ENCODE peak calls at places on chromosomes 2 and 18, in nine cellular contexts. One of them, this sample, is unnamed.
A peak's percentile ranks its signal among the peaks of the same experiment; 100 is the strongest.

GRCh38 chr2:240292622-240293021 is 142.8 kb upstream of the GPC1 start:
- DNase-seq in right lobe of liver: no peak
- DNase-seq in adrenal gland: no peak
- DNase-seq in body of pancreas: no peak
- DNase-seq in breast epithelium: no peak
- DNase-seq in testis: no peak
- DNase-seq in A549: no peak
- DNase-seq in ovary: no peak
- DNase-seq in IMR-90: no peak
- DNase-seq in this sample: no peak

GRCh38 chr18:49070552-49070951 is 119.8 kb upstream of the SMAD7 start:
- DNase-seq in right lobe of liver: no peak
- DNase-seq in adrenal gland: no peak
- DNase-seq in body of pancreas: no peak
- DNase-seq in breast epithelium: no peak
- DNase-seq in testis: no peak
- DNase-seq in A549: no peak
- DNase-seq in ovary: no peak
- DNase-seq in IMR-90: peak; percentile 43
- DNase-seq in this sample: no peak

GRCh38 chr18:62183578-62184195 is 3.2 kb downstream of the PIGN start:
- DNase-seq in right lobe of liver: no peak
- DNase-seq in adrenal gland: peak; percentile 57
- DNase-seq in body of pancreas: peak; percentile 28
- DNase-seq in breast epithelium: no peak
- DNase-seq in testis: peak; percentile 29
- DNase-seq in A549: peak; percentile 13
- DNase-seq in ovary: no peak
- DNase-seq in IMR-90: peak; percentile 68
- DNase-seq in this sample: no peak

GRCh38 chr2:65345626-65346025 is 86.8 kb downstream of the SPRED2 start:
- DNase-seq in right lobe of liver: no peak
- DNase-seq in adrenal gland: no peak
- DNase-seq in body of pancreas: no peak
- DNase-seq in breast epithelium: no peak
- DNase-seq in testis: no peak
- DNase-seq in A549: no peak
- DNase-seq in ovary: no peak
- DNase-seq in IMR-90: no peak
- DNase-seq in this sample: no peak

GRCh38 chr18:30440351-30440750 is 602.2 kb downstream of the DSC3 start:
- DNase-seq in right lobe of liver: no peak
- DNase-seq in adrenal gland: no peak
- DNase-seq in body of pancreas: no peak
- DNase-seq in breast epithelium: no peak
- DNase-seq in testis: no peak
- DNase-seq in A549: no peak
- DNase-seq in ovary: no peak
- DNase-seq in IMR-90: no peak
- DNase-seq in this sample: no peak

GRCh38 chr2:19185061-19185460 is 173.4 kb downstream of the OSR1 start:
- DNase-seq in right lobe of liver: no peak
- DNase-seq in adrenal gland: no peak
- DNase-seq in body of pancreas: no peak
- DNase-seq in breast epithelium: no peak
- DNase-seq in testis: no peak
- DNase-seq in A549: no peak
- DNase-seq in ovary: no peak
- DNase-seq in IMR-90: peak; percentile 27
- DNase-seq in this sample: no peak

GRCh38 chr2:54366487-54367280 is 89.4 kb upstream of the SPTBN1 start:
- DNase-seq in right lobe of liver: no peak
- DNase-seq in adrenal gland: no peak
- DNase-seq in body of pancreas: no peak
- DNase-seq in breast epithelium: no peak
- DNase-seq in testis: no peak
- DNase-seq in A549: no peak
- DNase-seq in ovary: no peak
- DNase-seq in IMR-90: peak; percentile 12
- DNase-seq in this sample: no peak

GRCh38 chr2:83951378-83951947 is 507.6 kb downstream of the SUCLG1 start:
- DNase-seq in right lobe of liver: no peak
- DNase-seq in adrenal gland: no peak
- DNase-seq in body of pancreas: no peak
- DNase-seq in breast epithelium: no peak
- DNase-seq in testis: no peak
- DNase-seq in A549: no peak
- DNase-seq in ovary: no peak
- DNase-seq in IMR-90: no peak
- DNase-seq in this sample: no peak

GRCh38 chr2:162073776-162074578 is at the start of gene DPP4:
- DNase-seq in right lobe of liver: peak; percentile 88
- DNase-seq in adrenal gland: peak; percentile 54
- DNase-seq in body of pancreas: peak; percentile 69
- DNase-seq in breast epithelium: no peak
- DNase-seq in testis: peak; percentile 18
- DNase-seq in A549: peak; percentile 32
- DNase-seq in ovary: peak; percentile 38
- DNase-seq in IMR-90: peak; percentile 22
- DNase-seq in this sample: no peak

GRCh38 chr2:240888890-240889573 is 6.9 kb downstream of the MAB21L4 start:
- DNase-seq in right lobe of liver: peak; percentile 43
- DNase-seq in adrenal gland: no peak
- DNase-seq in body of pancreas: no peak
- DNase-seq in breast epithelium: no peak
- DNase-seq in testis: no peak
- DNase-seq in A549: no peak
- DNase-seq in ovary: no peak
- DNase-seq in IMR-90: no peak
- DNase-seq in this sample: no peak

GRCh38 chr2:209662091-209662490 is 109.5 kb upstream of the UNC80 start:
- DNase-seq in right lobe of liver: no peak
- DNase-seq in adrenal gland: no peak
- DNase-seq in body of pancreas: no peak
- DNase-seq in breast epithelium: no peak
- DNase-seq in testis: no peak
- DNase-seq in A549: no peak
- DNase-seq in ovary: no peak
- DNase-seq in IMR-90: no peak
- DNase-seq in this sample: no peak

GRCh38 chr2:219126555-219126954 is 34.1 kb downstream of the NHEJ1 start:
- DNase-seq in right lobe of liver: no peak
- DNase-seq in adrenal gland: no peak
- DNase-seq in body of pancreas: peak; percentile 21
- DNase-seq in breast epithelium: no peak
- DNase-seq in testis: no peak
- DNase-seq in A549: peak; percentile 6
- DNase-seq in ovary: no peak
- DNase-seq in IMR-90: no peak
- DNase-seq in this sample: no peak

GRCh38 chr2:168719446-168719845 is 83.0 kb upstream of the NOSTRIN start:
- DNase-seq in right lobe of liver: no peak
- DNase-seq in adrenal gland: no peak
- DNase-seq in body of pancreas: no peak
- DNase-seq in breast epithelium: no peak
- DNase-seq in testis: no peak
- DNase-seq in A549: no peak
- DNase-seq in ovary: no peak
- DNase-seq in IMR-90: no peak
- DNase-seq in this sample: no peak

GRCh38 chr2:10912796-10913445 is 1.2 kb downstream of the KCNF1 start:
- DNase-seq in right lobe of liver: no peak
- DNase-seq in adrenal gland: no peak
- DNase-seq in body of pancreas: no peak
- DNase-seq in breast epithelium: no peak
- DNase-seq in testis: no peak
- DNase-seq in A549: no peak
- DNase-seq in ovary: no peak
- DNase-seq in IMR-90: no peak
- DNase-seq in this sample: no peak

GRCh38 chr2:166433457-166433856 is 57.7 kb upstream of the SCN9A start:
- DNase-seq in right lobe of liver: no peak
- DNase-seq in adrenal gland: no peak
- DNase-seq in body of pancreas: peak; percentile 14
- DNase-seq in breast epithelium: no peak
- DNase-seq in testis: no peak
- DNase-seq in A549: no peak
- DNase-seq in ovary: no peak
- DNase-seq in IMR-90: no peak
- DNase-seq in this sample: no peak

GRCh38 chr2:50291535-50291934 is 740.4 kb downstream of the NRXN1 start:
- DNase-seq in right lobe of liver: no peak
- DNase-seq in adrenal gland: no peak
- DNase-seq in body of pancreas: no peak
- DNase-seq in breast epithelium: no peak
- DNase-seq in testis: no peak
- DNase-seq in A549: no peak
- DNase-seq in ovary: no peak
- DNase-seq in IMR-90: no peak
- DNase-seq in this sample: no peak

GRCh38 chr2:62306751-62307468 is 111.0 kb downstream of the B3GNT2 start:
- DNase-seq in right lobe of liver: no peak
- DNase-seq in adrenal gland: peak; percentile 73
- DNase-seq in body of pancreas: peak; percentile 62
- DNase-seq in breast epithelium: peak; percentile 84
- DNase-seq in testis: no peak
- DNase-seq in A549: no peak
- DNase-seq in ovary: no peak
- DNase-seq in IMR-90: peak; percentile 6
- DNase-seq in this sample: no peak

GRCh38 chr2:75157435-75157834 is 41.9 kb downstream of the TACR1 start:
- DNase-seq in right lobe of liver: no peak
- DNase-seq in adrenal gland: no peak
- DNase-seq in body of pancreas: no peak
- DNase-seq in breast epithelium: no peak
- DNase-seq in testis: no peak
- DNase-seq in A549: peak; percentile 28
- DNase-seq in ovary: no peak
- DNase-seq in IMR-90: no peak
- DNase-seq in this sample: no peak

GRCh38 chr2:182608181-182608845 is 107.7 kb upstream of the DNAJC10 start:
- DNase-seq in right lobe of liver: no peak
- DNase-seq in adrenal gland: no peak
- DNase-seq in body of pancreas: no peak
- DNase-seq in breast epithelium: no peak
- DNase-seq in testis: peak; percentile 16
- DNase-seq in A549: no peak
- DNase-seq in ovary: no peak
- DNase-seq in IMR-90: no peak
- DNase-seq in this sample: no peak

GRCh38 chr18:2409906-2410305 is 161.4 kb downstream of the METTL4 start:
- DNase-seq in right lobe of liver: no peak
- DNase-seq in adrenal gland: no peak
- DNase-seq in body of pancreas: no peak
- DNase-seq in breast epithelium: no peak
- DNase-seq in testis: no peak
- DNase-seq in A549: no peak
- DNase-seq in ovary: no peak
- DNase-seq in IMR-90: no peak
- DNase-seq in this sample: no peak

GRCh38 chr2:75100011-75100680 is 99.2 kb downstream of the TACR1 start:
- DNase-seq in right lobe of liver: no peak
- DNase-seq in adrenal gland: no peak
- DNase-seq in body of pancreas: no peak
- DNase-seq in breast epithelium: no peak
- DNase-seq in testis: no peak
- DNase-seq in A549: no peak
- DNase-seq in ovary: no peak
- DNase-seq in IMR-90: peak; percentile 67
- DNase-seq in this sample: no peak

GRCh38 chr2:214382229-214382628 is 28.6 kb upstream of the VWC2L start:
- DNase-seq in right lobe of liver: no peak
- DNase-seq in adrenal gland: no peak
- DNase-seq in body of pancreas: no peak
- DNase-seq in breast epithelium: no peak
- DNase-seq in testis: no peak
- DNase-seq in A549: no peak
- DNase-seq in ovary: no peak
- DNase-seq in IMR-90: peak; percentile 18
- DNase-seq in this sample: no peak

GRCh38 chr18:67425724-67426123 is 90.8 kb downstream of the DSEL start:
- DNase-seq in right lobe of liver: no peak
- DNase-seq in adrenal gland: no peak
- DNase-seq in body of pancreas: no peak
- DNase-seq in breast epithelium: no peak
- DNase-seq in testis: no peak
- DNase-seq in A549: peak; percentile 2
- DNase-seq in ovary: no peak
- DNase-seq in IMR-90: peak; percentile 98
- DNase-seq in this sample: no peak

GRCh38 chr18:37341473-37342086 is 224.0 kb downstream of the CELF4 start:
- DNase-seq in right lobe of liver: no peak
- DNase-seq in adrenal gland: no peak
- DNase-seq in body of pancreas: no peak
- DNase-seq in breast epithelium: no peak
- DNase-seq in testis: no peak
- DNase-seq in A549: no peak
- DNase-seq in ovary: no peak
- DNase-seq in IMR-90: no peak
- DNase-seq in this sample: no peak
- H3K4me1 ChIP-seq in right lobe of liver: no peaks in the 10 kb centered on the region
- H3K4me1 ChIP-seq in adrenal gland: no peaks in the 10 kb centered on the region
- H3K4me1 ChIP-seq in body of pancreas: no peaks in the 10 kb centered on the region
- H3K4me1 ChIP-seq in breast epithelium: no peaks in the 10 kb centered on the region
- H3K4me1 ChIP-seq in testis: no peaks in the 10 kb centered on the region
- H3K4me1 ChIP-seq in A549: no peaks in the 10 kb centered on the region
- H3K4me1 ChIP-seq in ovary: no peaks in the 10 kb centered on the region
- H3K4me1 ChIP-seq in IMR-90: no peaks in the 10 kb centered on the region
- H3K4me1 ChIP-seq in this sample: no peaks in the 10 kb centered on the region

GRCh38 chr2:148540022-148540421 is 104.5 kb upstream of the EPC2 start:
- DNase-seq in right lobe of liver: no peak
- DNase-seq in adrenal gland: peak; percentile 46
- DNase-seq in body of pancreas: no peak
- DNase-seq in breast epithelium: no peak
- DNase-seq in testis: no peak
- DNase-seq in A549: no peak
- DNase-seq in ovary: no peak
- DNase-seq in IMR-90: no peak
- DNase-seq in this sample: no peak
- H3K4me3 ChIP-seq in right lobe of liver: no peak overlapping the region
- H3K4me3 ChIP-seq in adrenal gland: no peak overlapping the region
- H3K4me3 ChIP-seq in body of pancreas: no peak overlapping the region
- H3K4me3 ChIP-seq in breast epithelium: no peak overlapping the region
- H3K4me3 ChIP-seq in testis: no peak overlapping the region
- H3K4me3 ChIP-seq in A549: no peak overlapping the region
- H3K4me3 ChIP-seq in ovary: no peak overlapping the region
- H3K4me3 ChIP-seq in IMR-90: no peak overlapping the region
- H3K4me3 ChIP-seq in this sample: no peak overlapping the region

GRCh38 chr2:27370026-27370815 is at the start of the genes EIF2B4 and SNX17:
- DNase-seq in right lobe of liver: peak; percentile 99
- DNase-seq in adrenal gland: peak; percentile 100
- DNase-seq in body of pancreas: peak; percentile 99
- DNase-seq in breast epithelium: peak; percentile 99
- DNase-seq in testis: peak; percentile 99
- DNase-seq in A549: peak; percentile 98
- DNase-seq in ovary: peak; percentile 99
- DNase-seq in IMR-90: peak; percentile 99
- DNase-seq in this sample: peak; percentile 99
- TF ChIP-seq POLR2A in right lobe of liver: peak; percentile 78
- TF ChIP-seq POLR2A in adrenal gland: peak; percentile 91
- TF ChIP-seq POLR2A in body of pancreas: peak; percentile 78
- TF ChIP-seq POLR2A in breast epithelium: peak; percentile 22
- TF ChIP-seq POLR2A in testis: peak; percentile 14
- TF ChIP-seq POLR2A in A549: peak; percentile 90
- TF ChIP-seq POLR2A in ovary: peak; percentile 59
- TF ChIP-seq POLR2A in IMR-90: peak; percentile 80
- TF ChIP-seq POLR2A in this sample: peak; percentile 64

GRCh38 chr2:96260404-96261260 is 5.2 kb downstream of the TMEM127 start:
- DNase-seq in right lobe of liver: peak; percentile 78
- DNase-seq in adrenal gland: peak; percentile 96
- DNase-seq in body of pancreas: peak; percentile 91
- DNase-seq in breast epithelium: peak; percentile 80
- DNase-seq in testis: peak; percentile 72
- DNase-seq in A549: peak; percentile 85
- DNase-seq in ovary: peak; percentile 62
- DNase-seq in IMR-90: peak; percentile 92
- DNase-seq in this sample: peak; percentile 62
- H3K4me1 ChIP-seq in right lobe of liver: no peaks in the 10 kb centered on the region
- H3K4me1 ChIP-seq in adrenal gland: peaks cover 53% of the 10 kb centered on the region
- H3K4me1 ChIP-seq in body of pancreas: peaks cover 73% of the 10 kb centered on the region
- H3K4me1 ChIP-seq in breast epithelium: peaks cover 28% of the 10 kb centered on the region
- H3K4me1 ChIP-seq in testis: peaks cover 49% of the 10 kb centered on the region
- H3K4me1 ChIP-seq in A549: peaks cover 36% of the 10 kb centered on the region
- H3K4me1 ChIP-seq in ovary: peaks cover 26% of the 10 kb centered on the region
- H3K4me1 ChIP-seq in IMR-90: peaks cover 26% of the 10 kb centered on the region
- H3K4me1 ChIP-seq in this sample: peaks cover 6% of the 10 kb centered on the region